ENCODE peak calls at places on chromosomes 11 and 22, in seven cellular contexts. A, N, P, O, D, Q and I are unnamed samples.

GRCh38 chr11:35272391-35272821 is 133.4 kb downstream of the CD44 start:
- DNase-seq in A (no peak), N (no peak), P (peak), O (no peak), D (no peak), Q (no peak), I (no peak)

GRCh38 chr22:46546466-46547178 is 9.2 kb upstream of the CELSR1 start:
- DNase-seq in A (no peak), N (peak), P (no peak), O (peak), D (peak), Q (peak), I (no peak)

GRCh38 chr11:75260396-75260795 is 19.8 kb downstream of the TPBGL start:
- DNase-seq in A (no peak), N (no peak), P (no peak), O (no peak), D (no peak), Q (no peak), I (no peak)

GRCh38 chr11:89235976-89236375 is 58.3 kb downstream of the TYR start:
- DNase-seq in A (no peak), N (no peak), P (no peak), O (no peak), D (no peak), Q (no peak), I (no peak)

GRCh38 chr22:35892192-35892591 is 136.4 kb downstream of the RBFOX2 start:
- DNase-seq in A (no peak), N (no peak), P (no peak), O (peak), D (peak), Q (no peak), I (peak)

GRCh38 chr22:47355776-47356432 is 593.5 kb downstream of the TBC1D22A start:
- DNase-seq in A (no peak), N (no peak), P (no peak), O (no peak), D (no peak), Q (no peak), I (no peak)

GRCh38 chr11:61028135-61028729 is 56.8 kb downstream of the CD6 start:
- DNase-seq in A (no peak), N (no peak), P (no peak), O (no peak), D (peak), Q (no peak), I (peak)

GRCh38 chr22:31561238-31561887 is 65.0 kb downstream of the SFI1 start:
- DNase-seq in A (peak), N (peak), P (peak), O (peak), D (peak), Q (peak), I (peak)

GRCh38 chr11:83033972-83034672 is 37.6 kb downstream of the RAB30 start:
- DNase-seq in A (peak), N (peak), P (peak), O (peak), D (peak), Q (peak), I (no peak)

GRCh38 chr11:12224537-12224893 is 114.1 kb downstream of the MICAL2 start:
- DNase-seq in A (peak), N (peak), P (peak), O (peak), D (peak), Q (peak), I (no peak)

GRCh38 chr11:9004310-9004945 is 627 bp upstream of the NRIP3 start:
- DNase-seq in A (no peak), N (no peak), P (no peak), O (no peak), D (peak), Q (no peak), I (no peak)

GRCh38 chr11:134584001-134584561 is 172.0 kb upstream of the B3GAT1 start:
- DNase-seq in A (no peak), N (no peak), P (no peak), O (no peak), D (no peak), Q (no peak), I (no peak)

GRCh38 chr11:132114743-132115142 is 744.3 kb downstream of the NTM start:
- DNase-seq in A (no peak), N (no peak), P (no peak), O (no peak), D (no peak), Q (no peak), I (no peak)

GRCh38 chr22:41524809-41525449 is 19.3 kb downstream of the POLR3H start:
- DNase-seq in A (peak), N (no peak), P (no peak), O (no peak), D (no peak), Q (no peak), I (no peak)

GRCh38 chr11:3644817-3645235 is at the start of gene ART1:
- DNase-seq in A (no peak), N (no peak), P (peak), O (no peak), D (no peak), Q (peak), I (no peak)

GRCh38 chr22:37230673-37231405 is 13.2 kb downstream of the RAC2 start:
- DNase-seq in A (no peak), N (no peak), P (peak), O (no peak), D (no peak), Q (no peak), I (no peak)

GRCh38 chr11:102347526-102348331 is 715 bp downstream of the BIRC2 start:
- DNase-seq in A (peak), N (no peak), P (peak), O (peak), D (peak), Q (no peak), I (peak)

GRCh38 chr11:30546334-30546733 is 39.8 kb downstream of the MPPED2 start:
- DNase-seq in A (no peak), N (no peak), P (no peak), O (no peak), D (no peak), Q (no peak), I (no peak)

GRCh38 chr11:119065369-119065768 is 2.2 kb upstream of the VPS11 start:
- DNase-seq in A (no peak), N (no peak), P (peak), O (no peak), D (peak), Q (no peak), I (no peak)

GRCh38 chr11:114061053-114062049 is 1.8 kb downstream of the ZBTB16 start:
- DNase-seq in A (no peak), N (peak), P (no peak), O (no peak), D (no peak), Q (peak), I (peak)

GRCh38 chr11:106012744-106013143 is 9.3 kb downstream of the MSANTD4 start:
- DNase-seq in A (no peak), N (no peak), P (no peak), O (no peak), D (peak), Q (no peak), I (peak)

GRCh38 chr11:134558916-134559616 is 147.0 kb upstream of the B3GAT1 start:
- DNase-seq in A (no peak), N (no peak), P (no peak), O (no peak), D (no peak), Q (no peak), I (no peak)

GRCh38 chr11:57425565-57426438 is 1.1 kb downstream of the SLC43A3 start:
- DNase-seq in A (peak), N (peak), P (no peak), O (peak), D (no peak), Q (peak), I (no peak)

GRCh38 chr11:126007263-126007662 is 55.4 kb downstream of the CDON start:
- DNase-seq in A (no peak), N (no peak), P (no peak), O (peak), D (peak), Q (no peak), I (peak)

GRCh38 chr11:93089474-93090102 is 108.2 kb downstream of the SLC36A4 start:
- DNase-seq in A (peak), N (peak), P (peak), O (peak), D (peak), Q (no peak), I (peak)

GRCh38 chr11:111417011-111417765 is 38.1 kb upstream of the POU2AF1 start:
- DNase-seq in A (no peak), N (no peak), P (peak), O (no peak), D (no peak), Q (no peak), I (no peak)

GRCh38 chr11:57406337-57406904 is 16.0 kb upstream of the PRG2 start:
- DNase-seq in A (no peak), N (peak), P (no peak), O (peak), D (peak), Q (peak), I (no peak)

GRCh38 chr11:22832315-22833041 is 2.9 kb upstream of the SVIP start:
- DNase-seq in A (no peak), N (no peak), P (no peak), O (peak), D (peak), Q (no peak), I (peak)

GRCh38 chr11:84886344-84886743 is 740.8 kb downstream of the DLG2 start:
- DNase-seq in A (no peak), N (no peak), P (no peak), O (no peak), D (no peak), Q (no peak), I (no peak)